ENCODE peak calls at places on chromosomes 3 and 15, in four cellular contexts. I, H, B and X are unnamed samples.

GRCh38 chr3:50550079-50550736 is 17.3 kb downstream of the C3orf18 start:
- DNase-seq in I (peak), H (no peak), B (peak), X (peak)

GRCh38 chr3:11640009-11640673 is 3.6 kb downstream of the VGLL4 start:
- DNase-seq in I (no peak), H (no peak), B (no peak), X (no peak)

GRCh38 chr3:24598691-24599090 is 104.0 kb upstream of the THRB start:
- DNase-seq in I (no peak), H (peak), B (no peak), X (peak)

GRCh38 chr3:195209083-195209835 is 61.7 kb downstream of the XXYLT1 start:
- DNase-seq in I (no peak), H (no peak), B (no peak), X (no peak)

GRCh38 chr15:61037031-61037430 is 192.1 kb downstream of the RORA start:
- DNase-seq in I (no peak), H (no peak), B (no peak), X (no peak)

GRCh38 chr3:152909180-152909883 is 74.4 kb downstream of the P2RY1 start:
- DNase-seq in I (no peak), H (peak), B (no peak), X (peak)

GRCh38 chr3:108387065-108387464 is 90.7 kb downstream of the HHLA2 start:
- DNase-seq in I (no peak), H (no peak), B (no peak), X (no peak)

GRCh38 chr3:185824467-185825378 is at the start of gene IGF2BP2:
- DNase-seq in I (peak), H (peak), B (no peak), X (peak)